ENCODE peak calls at places on chromosomes 16 and 17, in ten cellular contexts. S is fibroblast of mammary gland; I is fibroblast of the aortic adventitia; O is CD8-positive, alpha-beta T cell; N is WERI-Rb-1; R is epithelial cell of esophagus; F is pancreas; X is foreskin fibroblast; T is HCT116; P is A549. B is an unnamed sample.

GRCh38 chr17:27481327-27481726 is 25.1 kb downstream of the KSR1 start:
- DNase-seq in S (no peak), I (no peak), O (peak), N (no peak), R (no peak), F (no peak), X (no peak), T (no peak), P (no peak), B (no peak)

GRCh38 chr17:45225051-45225700 is 3.5 kb downstream of the FMNL1 start:
- DNase-seq in S (no peak), I (no peak), O (peak), N (no peak), R (peak), F (no peak), X (no peak), T (no peak), P (peak), B (no peak)

GRCh38 chr17:58329035-58329807 is 626 bp upstream of the TSPOAP1 start:
- DNase-seq in S (no peak), I (no peak), O (peak), N (peak), R (no peak), F (no peak), X (no peak), T (no peak), P (no peak), B (no peak)

GRCh38 chr17:1762906-1763829 is 1.3 kb downstream of the SERPINF1 start:
- DNase-seq in S (peak), I (peak), O (peak), N (peak), R (peak), F (no peak), X (peak), T (no peak), P (peak), B (peak)

GRCh38 chr17:81735181-81736102 is 23.4 kb downstream of the SLC25A10 start:
- DNase-seq in S (peak), I (peak), O (no peak), N (no peak), R (peak), F (no peak), X (peak), T (no peak), P (no peak), B (peak)

GRCh38 chr17:69286257-69286656 is 40.7 kb downstream of the ABCA5 start:
- DNase-seq in S (no peak), I (no peak), O (no peak), N (no peak), R (peak), F (no peak), X (no peak), T (no peak), P (no peak), B (no peak)

GRCh38 chr16:87212026-87212425 is 105.2 kb downstream of the C16orf95 start:
- DNase-seq in S (peak), I (peak), O (no peak), N (no peak), R (no peak), F (no peak), X (peak), T (no peak), P (peak), B (no peak)

GRCh38 chr16:68756250-68757051 is 19.4 kb downstream of the CDH1 start:
- DNase-seq in S (no peak), I (peak), O (peak), N (no peak), R (peak), F (peak), X (no peak), T (peak), P (peak), B (no peak)

GRCh38 chr16:79756571-79756970 is 156.0 kb upstream of the MAF start:
- DNase-seq in S (no peak), I (no peak), O (no peak), N (no peak), R (peak), F (no peak), X (no peak), T (no peak), P (no peak), B (no peak)

GRCh38 chr16:71303938-71304337 is 14.7 kb upstream of the CMTR2 start:
- DNase-seq in S (no peak), I (no peak), O (no peak), N (no peak), R (peak), F (no peak), X (peak), T (peak), P (no peak), B (no peak)

GRCh38 chr17:66474258-66474657 is 171.8 kb downstream of the PRKCA start:
- DNase-seq in S (no peak), I (no peak), O (no peak), N (no peak), R (peak), F (no peak), X (no peak), T (no peak), P (no peak), B (no peak)
- H3K4me3 ChIP-seq in S (no peak), I (no peak), O (no peak), N (no peak), R (no peak), F (no peak), X (no peak), T (no peak), P (no peak), B (no peak)

GRCh38 chr17:2780256-2780655 is 16.0 kb upstream of the RAP1GAP2 start:
- DNase-seq in S (no peak), I (no peak), O (no peak), N (no peak), R (no peak), F (no peak), X (no peak), T (no peak), P (no peak), B (no peak)

GRCh38 chr17:2779545-2779944 is 16.7 kb upstream of the RAP1GAP2 start:
- DNase-seq in S (no peak), I (no peak), O (no peak), N (no peak), R (no peak), F (no peak), X (no peak), T (no peak), P (no peak), B (no peak)

GRCh38 chr17:2776589-2777241 is 19.5 kb upstream of the RAP1GAP2 start:
- DNase-seq in S (no peak), I (no peak), O (no peak), N (peak), R (peak), F (no peak), X (no peak), T (no peak), P (no peak), B (no peak)

GRCh38 chr17:2778489-2778888 is 17.7 kb upstream of the RAP1GAP2 start:
- DNase-seq in S (no peak), I (no peak), O (no peak), N (no peak), R (no peak), F (no peak), X (no peak), T (no peak), P (no peak), B (no peak)

DNA sequence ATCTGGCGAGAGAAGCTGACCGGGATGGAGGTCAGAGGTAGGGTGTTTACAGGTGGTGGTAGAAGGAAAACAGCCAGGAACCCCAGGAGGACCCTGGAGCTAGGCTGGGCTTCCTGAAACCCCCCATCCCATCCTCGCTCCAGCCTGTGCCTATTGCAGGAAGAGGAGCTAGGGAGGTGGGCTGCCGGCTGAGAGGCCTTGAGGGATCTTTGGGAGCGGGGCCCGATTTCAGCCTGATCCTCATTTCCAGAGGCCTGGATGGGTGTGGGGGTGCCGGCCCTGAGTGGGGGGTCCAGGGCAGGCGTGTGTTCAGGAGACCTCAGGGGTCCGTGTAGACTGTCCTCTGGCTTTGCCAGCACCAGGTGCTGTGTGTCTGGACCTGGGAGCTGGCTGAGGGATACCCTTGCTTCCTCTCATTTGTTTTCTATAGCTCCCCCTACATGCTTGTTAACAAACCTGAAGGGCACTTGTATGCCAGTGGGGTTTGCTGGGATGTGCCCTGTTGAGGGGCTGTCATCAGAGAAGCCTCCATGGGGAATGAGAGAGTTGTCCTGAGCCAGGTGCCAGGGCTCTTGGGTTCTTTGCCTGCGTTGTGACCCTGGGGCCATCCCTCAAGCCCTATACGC is 18.9 kb upstream of the RAP1GAP2 start:
- DNase-seq in S (no peak), I (no peak), O (no peak), N (no peak), R (no peak), F (no peak), X (no peak), T (no peak), P (no peak), B (no peak)
- TF ChIP-seq CTCF in S (no peak), I (no peak), O (no peak), N (no peak), R (no peak), F (no peak), X (no peak), T (peak), P (peak), B (no peak)

DNA sequence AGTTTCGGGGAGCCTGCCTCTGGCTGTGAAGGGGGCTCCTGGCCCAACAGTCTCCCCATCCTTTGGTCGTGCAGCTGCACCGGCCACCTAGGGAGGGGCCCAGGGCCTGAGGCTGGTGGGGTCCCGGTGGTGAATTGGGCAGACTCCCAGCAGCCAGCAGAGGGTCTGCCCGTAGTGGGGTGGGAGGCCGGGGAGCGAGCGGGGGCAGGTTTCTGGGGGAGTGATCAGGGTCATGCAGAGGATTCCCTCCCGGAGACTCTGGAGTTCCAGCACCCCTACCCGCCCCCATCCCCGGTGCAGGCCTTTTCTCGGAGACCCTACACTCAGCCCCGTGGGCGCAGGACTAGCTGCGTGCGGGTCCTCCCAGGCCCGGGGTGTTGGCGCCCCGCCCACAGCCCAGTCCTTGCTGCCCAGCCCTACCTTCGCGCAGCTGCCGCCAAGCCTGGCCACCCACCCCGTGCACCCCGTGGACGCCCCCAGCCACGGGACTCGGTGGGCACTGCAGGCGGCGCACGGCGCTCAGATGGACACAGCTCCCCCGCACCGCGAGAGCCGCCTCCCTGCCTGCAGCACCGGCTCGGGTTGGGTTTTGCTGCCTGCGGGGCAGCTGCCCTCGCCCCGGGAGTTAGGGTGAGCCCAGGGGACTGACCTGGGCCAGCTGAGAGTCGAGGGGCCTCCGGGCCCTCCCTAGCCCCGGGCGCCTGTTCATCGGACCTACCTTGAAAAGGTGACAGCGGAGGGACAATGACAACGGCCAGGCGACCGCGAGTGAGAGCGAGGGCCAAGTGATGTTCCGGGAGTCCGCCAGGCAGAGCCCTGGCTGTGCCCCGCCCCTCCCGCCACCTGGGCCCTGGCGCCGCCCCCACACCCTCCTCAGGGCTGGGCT is at the start of gene GNG13:
- DNase-seq in S (no peak), I (no peak), O (no peak), N (peak), R (no peak), F (no peak), X (peak), T (no peak), P (no peak), B (no peak)
- H3K4me3 ChIP-seq in S (no peak), I (no peak), O (no peak), N (peak), R (no peak), F (no peak), X (no peak), T (peak), P (no peak), B (no peak)

DNA sequence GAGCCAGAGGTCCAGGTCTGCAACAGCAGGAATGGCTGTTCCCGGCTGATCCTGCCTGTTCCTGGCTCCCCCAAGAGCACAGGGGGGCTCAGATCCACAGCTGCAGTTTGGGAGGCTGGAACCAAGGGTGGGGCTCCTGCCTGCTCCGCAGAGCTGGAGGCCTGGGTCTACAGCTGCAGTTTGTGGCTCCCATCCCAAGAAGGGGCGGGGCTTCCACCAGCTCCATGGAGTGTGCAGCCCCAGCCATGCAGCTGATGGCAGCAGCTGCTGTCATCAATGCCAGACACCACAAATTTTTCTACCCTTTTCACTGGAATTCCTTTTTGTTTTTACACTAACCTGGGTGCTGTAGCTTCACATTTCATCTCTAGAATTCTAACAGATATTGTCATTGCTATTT is 135.4 kb upstream of the KIF2B start:
- DNase-seq in S (no peak), I (no peak), O (no peak), N (no peak), R (no peak), F (no peak), X (no peak), T (no peak), P (no peak), B (no peak)
- TF ChIP-seq CTCF in S (no peak), I (no peak), O (no peak), N (no peak), R (no peak), F (no peak), X (no peak), T (no peak), P (no peak), B (no peak)

GRCh38 chr17:60107526-60108257 is 29.0 kb upstream of the HEATR6 start:
- DNase-seq in S (peak), I (peak), O (no peak), N (no peak), R (peak), F (no peak), X (peak), T (no peak), P (peak), B (no peak)
- H3K4me3 ChIP-seq in S (no peak), I (no peak), O (no peak), N (no peak), R (no peak), F (no peak), X (no peak), T (no peak), P (no peak), B (no peak)

GRCh38 chr17:31415004-31415454 is 23.6 kb downstream of the RAB11FIP4 start:
- DNase-seq in S (no peak), I (no peak), O (no peak), N (no peak), R (no peak), F (no peak), X (no peak), T (no peak), P (no peak), B (no peak)
- TF ChIP-seq CTCF in S (no peak), I (no peak), O (no peak), N (no peak), R (no peak), F (no peak), X (no peak), T (no peak), P (no peak), B (no peak)